ENCODE peak calls at places on chromosomes 2 and 18, in ten cellular contexts. J, S, F, T, P, B, L, V, A and O are unnamed samples.

GRCh38 chr2:46294185-46294836 is 2.9 kb upstream of the EPAS1 start:
- DNase-seq in J (peak; percentile 21), S (no peak), F (peak; percentile 31), T (peak; percentile 59), P (no peak), B (no peak), L (no peak), V (no peak), A (no peak), O (no peak)

GRCh38 chr2:31049913-31050588 is 88.2 kb downstream of the GALNT14 start:
- DNase-seq in J (no peak), S (no peak), F (no peak), T (no peak), P (no peak), B (no peak), L (no peak), V (no peak), A (no peak), O (no peak)

GRCh38 chr2:74867841-74868658 is 34.1 kb downstream of the HK2 start:
- DNase-seq in J (no peak), S (no peak), F (peak; percentile 23), T (no peak), P (peak; percentile 76), B (peak; percentile 75), L (peak; percentile 75), V (peak; percentile 24), A (peak; percentile 63), O (no peak)

GRCh38 chr2:225773143-225773542 is 373.6 kb downstream of the NYAP2 start:
- DNase-seq in J (no peak), S (no peak), F (no peak), T (no peak), P (no peak), B (no peak), L (peak; percentile 53), V (peak; percentile 23), A (no peak), O (no peak)

GRCh38 chr18:13579874-13580273 is 146.5 kb downstream of the FAM210A start:
- DNase-seq in J (no peak), S (no peak), F (no peak), T (no peak), P (no peak), B (no peak), L (no peak), V (no peak), A (no peak), O (no peak)

GRCh38 chr2:22932288-22932687 is 452.7 kb upstream of the KLHL29 start:
- DNase-seq in J (no peak), S (no peak), F (no peak), T (no peak), P (no peak), B (no peak), L (no peak), V (no peak), A (no peak), O (no peak)

GRCh38 chr18:13406770-13407169 is 188.2 kb downstream of the LDLRAD4 start:
- DNase-seq in J (peak; percentile 7), S (no peak), F (no peak), T (no peak), P (no peak), B (no peak), L (no peak), V (no peak), A (no peak), O (no peak)

GRCh38 chr2:68292108-68292710 is 27.5 kb downstream of the CNRIP1 start:
- DNase-seq in J (no peak), S (no peak), F (no peak), T (no peak), P (no peak), B (no peak), L (peak; percentile 46), V (no peak), A (no peak), O (no peak)

GRCh38 chr2:114128725-114129124 is 238.8 kb downstream of the ACTR3 start:
- DNase-seq in J (no peak), S (no peak), F (no peak), T (no peak), P (no peak), B (no peak), L (no peak), V (no peak), A (no peak), O (no peak)

GRCh38 chr18:9736942-9737813 is 29.1 kb downstream of the RAB31 start:
- DNase-seq in J (no peak), S (no peak), F (no peak), T (no peak), P (no peak), B (no peak), L (no peak), V (no peak), A (no peak), O (no peak)

GRCh38 chr18:37846996-37847395 is 281.4 kb upstream of the CELF4 start:
- DNase-seq in J (no peak), S (no peak), F (no peak), T (no peak), P (no peak), B (no peak), L (no peak), V (no peak), A (no peak), O (no peak)

GRCh38 chr18:48943333-48943732 is 7.4 kb downstream of the SMAD7 start:
- DNase-seq in J (no peak), S (no peak), F (no peak), T (no peak), P (no peak), B (no peak), L (no peak), V (no peak), A (no peak), O (no peak)

DNA sequence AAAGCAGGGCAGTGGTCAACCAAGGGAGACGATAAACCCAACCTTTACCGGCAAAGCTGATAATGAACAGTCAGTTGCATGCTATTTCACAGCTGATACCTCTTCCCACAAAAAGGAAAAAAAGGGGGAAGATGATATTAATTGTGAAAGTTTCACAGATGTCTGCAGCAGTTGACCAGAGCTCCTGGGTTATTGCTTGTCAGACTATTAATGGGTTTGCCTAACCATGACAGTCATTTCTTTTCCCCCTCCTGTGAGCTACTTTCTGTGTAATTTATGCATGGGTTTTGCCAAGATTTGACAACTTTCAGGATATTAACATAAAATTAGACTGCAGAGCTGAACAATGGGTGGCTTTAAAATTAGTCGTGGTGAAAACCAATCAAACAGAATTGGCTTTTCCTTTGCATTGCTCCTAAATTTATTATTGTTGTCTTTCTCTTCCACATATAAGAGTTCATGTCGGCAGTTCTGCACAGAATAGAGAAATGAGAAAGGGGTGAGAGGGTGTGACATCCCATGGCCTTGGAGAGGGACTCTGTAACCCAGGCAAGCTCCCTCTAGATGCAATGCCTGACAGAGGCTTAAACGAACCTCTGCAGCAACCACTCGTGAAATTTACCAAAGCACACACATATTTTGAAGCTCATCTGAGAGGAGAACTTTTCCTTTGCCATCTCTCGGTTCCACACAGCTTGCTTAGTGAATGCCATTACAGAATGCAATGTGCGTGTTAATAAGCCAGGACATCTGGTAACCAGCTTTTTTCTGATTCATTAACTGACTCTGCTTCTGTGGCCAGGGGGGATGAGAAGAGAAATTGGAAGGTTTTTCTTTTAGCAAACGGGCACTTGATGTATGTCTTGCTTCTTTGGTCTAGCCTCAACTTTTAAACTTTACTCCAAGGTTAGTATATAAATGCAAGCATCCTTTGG is 82.2 kb upstream of the ITGA4 start:
- DNase-seq in J (no peak), S (no peak), F (no peak), T (no peak), P (no peak), B (no peak), L (no peak), V (no peak), A (no peak), O (no peak)
- TF ChIP-seq CTCF in J (no peak), S (no peak), F (no peak), T (no peak), P (no peak), B (no peak), L (no peak), V (no peak), A (no peak), O (no peak)

GRCh38 chr2:110858993-110859770 is 126.8 kb downstream of the ACOXL start:
- DNase-seq in J (no peak), S (no peak), F (no peak), T (no peak), P (no peak), B (no peak), L (no peak), V (no peak), A (no peak), O (no peak)
- H3K4me1 ChIP-seq in J (peaks cover 36% of the 10 kb centered on the region), S (no peaks in the 10 kb centered on the region), F (no peaks in the 10 kb centered on the region), T (peaks cover 10% of the 10 kb centered on the region), P (no peaks in the 10 kb centered on the region), B (no peaks in the 10 kb centered on the region), L (no peaks in the 10 kb centered on the region), V (no peaks in the 10 kb centered on the region), A (no peaks in the 10 kb centered on the region), O (no peaks in the 10 kb centered on the region)

GRCh38 chr2:79547568-79547967 is 34.7 kb downstream of the CTNNA2 start:
- DNase-seq in J (no peak), S (no peak), F (no peak), T (no peak), P (no peak), B (no peak), L (no peak), V (no peak), A (no peak), O (no peak)
- H3K9me3 ChIP-seq in J (no peaks in the 10 kb centered on the region), S (peaks cover 4% of the 10 kb centered on the region), F (peaks cover 98% of the 10 kb centered on the region), T (peaks cover 68% of the 10 kb centered on the region), P (peaks cover 11% of the 10 kb centered on the region), B (peaks cover 16% of the 10 kb centered on the region), L (no peaks in the 10 kb centered on the region), V (no peaks in the 10 kb centered on the region), A (no peaks in the 10 kb centered on the region), O (peaks cover 57% of the 10 kb centered on the region)

GRCh38 chr18:66872277-66872676 is 268.4 kb upstream of the CDH19 start:
- DNase-seq in J (no peak), S (no peak), F (no peak), T (no peak), P (no peak), B (no peak), L (peak; percentile 16), V (no peak), A (no peak), O (no peak)
- TF ChIP-seq CTCF in J (no peak), S (no peak), F (no peak), T (peak; percentile 17), P (peak; percentile 8), B (no peak), L (no peak), V (no peak), A (no peak), O (no peak)

GRCh38 chr2:193965263-193965662 is 1691.8 kb upstream of the SLC39A10 start:
- DNase-seq in J (no peak), S (no peak), F (no peak), T (peak; percentile 39), P (no peak), B (no peak), L (no peak), V (no peak), A (no peak), O (no peak)
- H3K4me1 ChIP-seq in J (no peaks in the 10 kb centered on the region), S (no peaks in the 10 kb centered on the region), F (no peaks in the 10 kb centered on the region), T (no peaks in the 10 kb centered on the region), P (no peaks in the 10 kb centered on the region), B (no peaks in the 10 kb centered on the region), L (no peaks in the 10 kb centered on the region), V (no peaks in the 10 kb centered on the region), A (no peaks in the 10 kb centered on the region), O (no peaks in the 10 kb centered on the region)

GRCh38 chr2:158325782-158326335 is 130.7 kb downstream of the CCDC148 start:
- DNase-seq in J (no peak), S (no peak), F (no peak), T (no peak), P (no peak), B (no peak), L (no peak), V (no peak), A (no peak), O (no peak)
- H3K9me3 ChIP-seq in J (no peaks in the 10 kb centered on the region), S (no peaks in the 10 kb centered on the region), F (peaks cover 22% of the 10 kb centered on the region), T (no peaks in the 10 kb centered on the region), P (no peaks in the 10 kb centered on the region), B (no peaks in the 10 kb centered on the region), L (no peaks in the 10 kb centered on the region), V (no peaks in the 10 kb centered on the region), A (no peaks in the 10 kb centered on the region), O (no peaks in the 10 kb centered on the region)